ENCODE peak calls at places on chromosomes 2 and 18, in nine cellular contexts. One of them, this sample, is unnamed.

GRCh38 chr18:60130289-60130688 is 230.5 kb downstream of the PMAIP1 start:
- DNase-seq in head of caudate nucleus: no peak
- DNase-seq in tibial nerve: no peak
- DNase-seq in stimulated activated naive CD8-positive, alpha-beta T cell treated with anti-CD3 and anti-CD28 coated beads, Interleukin-15, Interleukin-2, amounts not matched to agents 100 U/mL and 50 U/mL, for 24 hours: no peak
- DNase-seq in stimulated activated CD4-positive, alpha-beta T cell treated with anti-CD3 and anti-CD28 coated beads, Interleukin-12 subunit alpha, Interleukin-12 subunit beta, amount 100 ng/mL, for 48 hours: no peak
- DNase-seq in COR-L47: no peak
- DNase-seq in EL: no peak
- DNase-seq in occipital lobe: no peak
- DNase-seq in NCI-H1417: no peak
- DNase-seq in this sample: no peak

GRCh38 chr2:119431155-119431975 is at the start of gene TMEM37:
- DNase-seq in head of caudate nucleus: peak
- DNase-seq in tibial nerve: no peak
- DNase-seq in stimulated activated naive CD8-positive, alpha-beta T cell treated with anti-CD3 and anti-CD28 coated beads, Interleukin-15, Interleukin-2, amounts not matched to agents 100 U/mL and 50 U/mL, for 24 hours: peak
- DNase-seq in stimulated activated CD4-positive, alpha-beta T cell treated with anti-CD3 and anti-CD28 coated beads, Interleukin-12 subunit alpha, Interleukin-12 subunit beta, amount 100 ng/mL, for 48 hours: no peak
- DNase-seq in COR-L47: peak
- DNase-seq in EL: peak
- DNase-seq in occipital lobe: no peak
- DNase-seq in NCI-H1417: peak
- DNase-seq in this sample: no peak

GRCh38 chr18:3660719-3661118 is 210.7 kb downstream of the TGIF1 start:
- DNase-seq in head of caudate nucleus: no peak
- DNase-seq in tibial nerve: no peak
- DNase-seq in stimulated activated naive CD8-positive, alpha-beta T cell treated with anti-CD3 and anti-CD28 coated beads, Interleukin-15, Interleukin-2, amounts not matched to agents 100 U/mL and 50 U/mL, for 24 hours: no peak
- DNase-seq in stimulated activated CD4-positive, alpha-beta T cell treated with anti-CD3 and anti-CD28 coated beads, Interleukin-12 subunit alpha, Interleukin-12 subunit beta, amount 100 ng/mL, for 48 hours: no peak
- DNase-seq in COR-L47: no peak
- DNase-seq in EL: no peak
- DNase-seq in occipital lobe: no peak
- DNase-seq in NCI-H1417: no peak
- DNase-seq in this sample: peak

GRCh38 chr2:235165136-235165535 is 213.3 kb downstream of the SH3BP4 start:
- DNase-seq in head of caudate nucleus: no peak
- DNase-seq in tibial nerve: no peak
- DNase-seq in stimulated activated naive CD8-positive, alpha-beta T cell treated with anti-CD3 and anti-CD28 coated beads, Interleukin-15, Interleukin-2, amounts not matched to agents 100 U/mL and 50 U/mL, for 24 hours: no peak
- DNase-seq in stimulated activated CD4-positive, alpha-beta T cell treated with anti-CD3 and anti-CD28 coated beads, Interleukin-12 subunit alpha, Interleukin-12 subunit beta, amount 100 ng/mL, for 48 hours: no peak
- DNase-seq in COR-L47: no peak
- DNase-seq in EL: no peak
- DNase-seq in occipital lobe: no peak
- DNase-seq in NCI-H1417: no peak
- DNase-seq in this sample: no peak

GRCh38 chr2:232632904-232633412 is 446 bp upstream of the EFHD1 start:
- DNase-seq in head of caudate nucleus: peak
- DNase-seq in tibial nerve: peak
- DNase-seq in stimulated activated naive CD8-positive, alpha-beta T cell treated with anti-CD3 and anti-CD28 coated beads, Interleukin-15, Interleukin-2, amounts not matched to agents 100 U/mL and 50 U/mL, for 24 hours: no peak
- DNase-seq in stimulated activated CD4-positive, alpha-beta T cell treated with anti-CD3 and anti-CD28 coated beads, Interleukin-12 subunit alpha, Interleukin-12 subunit beta, amount 100 ng/mL, for 48 hours: no peak
- DNase-seq in COR-L47: no peak
- DNase-seq in EL: no peak
- DNase-seq in occipital lobe: peak
- DNase-seq in NCI-H1417: peak
- DNase-seq in this sample: no peak

GRCh38 chr18:59696311-59697235 is 650 bp downstream of the CCBE1 start:
- DNase-seq in head of caudate nucleus: peak
- DNase-seq in tibial nerve: no peak
- DNase-seq in stimulated activated naive CD8-positive, alpha-beta T cell treated with anti-CD3 and anti-CD28 coated beads, Interleukin-15, Interleukin-2, amounts not matched to agents 100 U/mL and 50 U/mL, for 24 hours: peak
- DNase-seq in stimulated activated CD4-positive, alpha-beta T cell treated with anti-CD3 and anti-CD28 coated beads, Interleukin-12 subunit alpha, Interleukin-12 subunit beta, amount 100 ng/mL, for 48 hours: no peak
- DNase-seq in COR-L47: peak
- DNase-seq in EL: peak
- DNase-seq in occipital lobe: no peak
- DNase-seq in NCI-H1417: peak
- DNase-seq in this sample: no peak

GRCh38 chr2:120720746-120721145 is 14.9 kb upstream of the GLI2 start:
- DNase-seq in head of caudate nucleus: no peak
- DNase-seq in tibial nerve: no peak
- DNase-seq in stimulated activated naive CD8-positive, alpha-beta T cell treated with anti-CD3 and anti-CD28 coated beads, Interleukin-15, Interleukin-2, amounts not matched to agents 100 U/mL and 50 U/mL, for 24 hours: no peak
- DNase-seq in stimulated activated CD4-positive, alpha-beta T cell treated with anti-CD3 and anti-CD28 coated beads, Interleukin-12 subunit alpha, Interleukin-12 subunit beta, amount 100 ng/mL, for 48 hours: no peak
- DNase-seq in COR-L47: no peak
- DNase-seq in EL: no peak
- DNase-seq in occipital lobe: no peak
- DNase-seq in NCI-H1417: no peak
- DNase-seq in this sample: no peak

GRCh38 chr2:35548171-35548570 is 807.4 kb upstream of the CRIM1 start:
- DNase-seq in head of caudate nucleus: no peak
- DNase-seq in tibial nerve: no peak
- DNase-seq in stimulated activated naive CD8-positive, alpha-beta T cell treated with anti-CD3 and anti-CD28 coated beads, Interleukin-15, Interleukin-2, amounts not matched to agents 100 U/mL and 50 U/mL, for 24 hours: no peak
- DNase-seq in stimulated activated CD4-positive, alpha-beta T cell treated with anti-CD3 and anti-CD28 coated beads, Interleukin-12 subunit alpha, Interleukin-12 subunit beta, amount 100 ng/mL, for 48 hours: no peak
- DNase-seq in COR-L47: no peak
- DNase-seq in EL: peak
- DNase-seq in occipital lobe: no peak
- DNase-seq in NCI-H1417: no peak
- DNase-seq in this sample: no peak

GRCh38 chr2:234863043-234863934 is 88.5 kb upstream of the SH3BP4 start:
- DNase-seq in head of caudate nucleus: peak
- DNase-seq in tibial nerve: peak
- DNase-seq in stimulated activated naive CD8-positive, alpha-beta T cell treated with anti-CD3 and anti-CD28 coated beads, Interleukin-15, Interleukin-2, amounts not matched to agents 100 U/mL and 50 U/mL, for 24 hours: no peak
- DNase-seq in stimulated activated CD4-positive, alpha-beta T cell treated with anti-CD3 and anti-CD28 coated beads, Interleukin-12 subunit alpha, Interleukin-12 subunit beta, amount 100 ng/mL, for 48 hours: no peak
- DNase-seq in COR-L47: no peak
- DNase-seq in EL: peak
- DNase-seq in occipital lobe: peak
- DNase-seq in NCI-H1417: no peak
- DNase-seq in this sample: no peak

GRCh38 chr2:128343459-128343858 is 24.8 kb upstream of the HS6ST1 start:
- DNase-seq in head of caudate nucleus: no peak
- DNase-seq in tibial nerve: no peak
- DNase-seq in stimulated activated naive CD8-positive, alpha-beta T cell treated with anti-CD3 and anti-CD28 coated beads, Interleukin-15, Interleukin-2, amounts not matched to agents 100 U/mL and 50 U/mL, for 24 hours: no peak
- DNase-seq in stimulated activated CD4-positive, alpha-beta T cell treated with anti-CD3 and anti-CD28 coated beads, Interleukin-12 subunit alpha, Interleukin-12 subunit beta, amount 100 ng/mL, for 48 hours: no peak
- DNase-seq in COR-L47: no peak
- DNase-seq in EL: no peak
- DNase-seq in occipital lobe: no peak
- DNase-seq in NCI-H1417: no peak
- DNase-seq in this sample: no peak

GRCh38 chr2:233656443-233656842 is 15.3 kb upstream of the UGT1A9 start:
- DNase-seq in head of caudate nucleus: no peak
- DNase-seq in tibial nerve: no peak
- DNase-seq in stimulated activated naive CD8-positive, alpha-beta T cell treated with anti-CD3 and anti-CD28 coated beads, Interleukin-15, Interleukin-2, amounts not matched to agents 100 U/mL and 50 U/mL, for 24 hours: no peak
- DNase-seq in stimulated activated CD4-positive, alpha-beta T cell treated with anti-CD3 and anti-CD28 coated beads, Interleukin-12 subunit alpha, Interleukin-12 subunit beta, amount 100 ng/mL, for 48 hours: no peak
- DNase-seq in COR-L47: no peak
- DNase-seq in EL: no peak
- DNase-seq in occipital lobe: no peak
- DNase-seq in NCI-H1417: no peak
- DNase-seq in this sample: no peak

GRCh38 chr2:221448857-221449390 is 123.2 kb downstream of the EPHA4 start:
- DNase-seq in head of caudate nucleus: no peak
- DNase-seq in tibial nerve: no peak
- DNase-seq in stimulated activated naive CD8-positive, alpha-beta T cell treated with anti-CD3 and anti-CD28 coated beads, Interleukin-15, Interleukin-2, amounts not matched to agents 100 U/mL and 50 U/mL, for 24 hours: no peak
- DNase-seq in stimulated activated CD4-positive, alpha-beta T cell treated with anti-CD3 and anti-CD28 coated beads, Interleukin-12 subunit alpha, Interleukin-12 subunit beta, amount 100 ng/mL, for 48 hours: no peak
- DNase-seq in COR-L47: no peak
- DNase-seq in EL: no peak
- DNase-seq in occipital lobe: no peak
- DNase-seq in NCI-H1417: no peak
- DNase-seq in this sample: no peak

GRCh38 chr2:231039294-231039664 is 2.0 kb downstream of the C2orf72 start:
- DNase-seq in head of caudate nucleus: no peak
- DNase-seq in tibial nerve: no peak
- DNase-seq in stimulated activated naive CD8-positive, alpha-beta T cell treated with anti-CD3 and anti-CD28 coated beads, Interleukin-15, Interleukin-2, amounts not matched to agents 100 U/mL and 50 U/mL, for 24 hours: no peak
- DNase-seq in stimulated activated CD4-positive, alpha-beta T cell treated with anti-CD3 and anti-CD28 coated beads, Interleukin-12 subunit alpha, Interleukin-12 subunit beta, amount 100 ng/mL, for 48 hours: no peak
- DNase-seq in COR-L47: no peak
- DNase-seq in EL: no peak
- DNase-seq in occipital lobe: no peak
- DNase-seq in NCI-H1417: no peak
- DNase-seq in this sample: no peak

GRCh38 chr2:168174761-168175160 is 72.6 kb downstream of the STK39 start:
- DNase-seq in head of caudate nucleus: no peak
- DNase-seq in tibial nerve: no peak
- DNase-seq in stimulated activated naive CD8-positive, alpha-beta T cell treated with anti-CD3 and anti-CD28 coated beads, Interleukin-15, Interleukin-2, amounts not matched to agents 100 U/mL and 50 U/mL, for 24 hours: no peak
- DNase-seq in stimulated activated CD4-positive, alpha-beta T cell treated with anti-CD3 and anti-CD28 coated beads, Interleukin-12 subunit alpha, Interleukin-12 subunit beta, amount 100 ng/mL, for 48 hours: no peak
- DNase-seq in COR-L47: no peak
- DNase-seq in EL: no peak
- DNase-seq in occipital lobe: no peak
- DNase-seq in NCI-H1417: no peak
- DNase-seq in this sample: peak

GRCh38 chr18:681985-682384 is 24.5 kb downstream of the TYMS start:
- DNase-seq in head of caudate nucleus: no peak
- DNase-seq in tibial nerve: no peak
- DNase-seq in stimulated activated naive CD8-positive, alpha-beta T cell treated with anti-CD3 and anti-CD28 coated beads, Interleukin-15, Interleukin-2, amounts not matched to agents 100 U/mL and 50 U/mL, for 24 hours: peak
- DNase-seq in stimulated activated CD4-positive, alpha-beta T cell treated with anti-CD3 and anti-CD28 coated beads, Interleukin-12 subunit alpha, Interleukin-12 subunit beta, amount 100 ng/mL, for 48 hours: peak
- DNase-seq in COR-L47: no peak
- DNase-seq in EL: no peak
- DNase-seq in occipital lobe: no peak
- DNase-seq in NCI-H1417: no peak
- DNase-seq in this sample: no peak

GRCh38 chr2:69154031-69154430 is 141.1 kb downstream of the ANTXR1 start:
- DNase-seq in head of caudate nucleus: no peak
- DNase-seq in tibial nerve: peak
- DNase-seq in stimulated activated naive CD8-positive, alpha-beta T cell treated with anti-CD3 and anti-CD28 coated beads, Interleukin-15, Interleukin-2, amounts not matched to agents 100 U/mL and 50 U/mL, for 24 hours: no peak
- DNase-seq in stimulated activated CD4-positive, alpha-beta T cell treated with anti-CD3 and anti-CD28 coated beads, Interleukin-12 subunit alpha, Interleukin-12 subunit beta, amount 100 ng/mL, for 48 hours: no peak
- DNase-seq in COR-L47: no peak
- DNase-seq in EL: peak
- DNase-seq in occipital lobe: no peak
- DNase-seq in NCI-H1417: no peak
- DNase-seq in this sample: no peak

GRCh38 chr2:41870948-41871522 is 176.8 kb upstream of the PKDCC start:
- DNase-seq in head of caudate nucleus: no peak
- DNase-seq in tibial nerve: no peak
- DNase-seq in stimulated activated naive CD8-positive, alpha-beta T cell treated with anti-CD3 and anti-CD28 coated beads, Interleukin-15, Interleukin-2, amounts not matched to agents 100 U/mL and 50 U/mL, for 24 hours: no peak
- DNase-seq in stimulated activated CD4-positive, alpha-beta T cell treated with anti-CD3 and anti-CD28 coated beads, Interleukin-12 subunit alpha, Interleukin-12 subunit beta, amount 100 ng/mL, for 48 hours: no peak
- DNase-seq in COR-L47: no peak
- DNase-seq in EL: peak
- DNase-seq in occipital lobe: no peak
- DNase-seq in NCI-H1417: no peak
- DNase-seq in this sample: no peak

GRCh38 chr2:229901819-229902218 is 20.0 kb downstream of the TRIP12 start:
- DNase-seq in head of caudate nucleus: no peak
- DNase-seq in tibial nerve: no peak
- DNase-seq in stimulated activated naive CD8-positive, alpha-beta T cell treated with anti-CD3 and anti-CD28 coated beads, Interleukin-15, Interleukin-2, amounts not matched to agents 100 U/mL and 50 U/mL, for 24 hours: no peak
- DNase-seq in stimulated activated CD4-positive, alpha-beta T cell treated with anti-CD3 and anti-CD28 coated beads, Interleukin-12 subunit alpha, Interleukin-12 subunit beta, amount 100 ng/mL, for 48 hours: no peak
- DNase-seq in COR-L47: no peak
- DNase-seq in EL: peak
- DNase-seq in occipital lobe: no peak
- DNase-seq in NCI-H1417: no peak
- DNase-seq in this sample: no peak

GRCh38 chr2:221085376-221085900 is 486.7 kb downstream of the EPHA4 start:
- DNase-seq in head of caudate nucleus: no peak
- DNase-seq in tibial nerve: no peak
- DNase-seq in stimulated activated naive CD8-positive, alpha-beta T cell treated with anti-CD3 and anti-CD28 coated beads, Interleukin-15, Interleukin-2, amounts not matched to agents 100 U/mL and 50 U/mL, for 24 hours: no peak
- DNase-seq in stimulated activated CD4-positive, alpha-beta T cell treated with anti-CD3 and anti-CD28 coated beads, Interleukin-12 subunit alpha, Interleukin-12 subunit beta, amount 100 ng/mL, for 48 hours: no peak
- DNase-seq in COR-L47: no peak
- DNase-seq in EL: peak
- DNase-seq in occipital lobe: no peak
- DNase-seq in NCI-H1417: no peak
- DNase-seq in this sample: no peak

GRCh38 chr2:111200333-111200879 is 79.7 kb downstream of the BCL2L11 start:
- DNase-seq in head of caudate nucleus: no peak
- DNase-seq in tibial nerve: no peak
- DNase-seq in stimulated activated naive CD8-positive, alpha-beta T cell treated with anti-CD3 and anti-CD28 coated beads, Interleukin-15, Interleukin-2, amounts not matched to agents 100 U/mL and 50 U/mL, for 24 hours: no peak
- DNase-seq in stimulated activated CD4-positive, alpha-beta T cell treated with anti-CD3 and anti-CD28 coated beads, Interleukin-12 subunit alpha, Interleukin-12 subunit beta, amount 100 ng/mL, for 48 hours: no peak
- DNase-seq in COR-L47: peak
- DNase-seq in EL: no peak
- DNase-seq in occipital lobe: no peak
- DNase-seq in NCI-H1417: peak
- DNase-seq in this sample: no peak

GRCh38 chr2:112032615-112033457 is 22.2 kb upstream of the TMEM87B start:
- DNase-seq in head of caudate nucleus: peak
- DNase-seq in tibial nerve: peak
- DNase-seq in stimulated activated naive CD8-positive, alpha-beta T cell treated with anti-CD3 and anti-CD28 coated beads, Interleukin-15, Interleukin-2, amounts not matched to agents 100 U/mL and 50 U/mL, for 24 hours: no peak
- DNase-seq in stimulated activated CD4-positive, alpha-beta T cell treated with anti-CD3 and anti-CD28 coated beads, Interleukin-12 subunit alpha, Interleukin-12 subunit beta, amount 100 ng/mL, for 48 hours: no peak
- DNase-seq in COR-L47: no peak
- DNase-seq in EL: peak
- DNase-seq in occipital lobe: no peak
- DNase-seq in NCI-H1417: no peak
- DNase-seq in this sample: peak

GRCh38 chr18:1049173-1049572 is 144.5 kb downstream of the ADCYAP1 start:
- DNase-seq in head of caudate nucleus: no peak
- DNase-seq in tibial nerve: no peak
- DNase-seq in stimulated activated naive CD8-positive, alpha-beta T cell treated with anti-CD3 and anti-CD28 coated beads, Interleukin-15, Interleukin-2, amounts not matched to agents 100 U/mL and 50 U/mL, for 24 hours: no peak
- DNase-seq in stimulated activated CD4-positive, alpha-beta T cell treated with anti-CD3 and anti-CD28 coated beads, Interleukin-12 subunit alpha, Interleukin-12 subunit beta, amount 100 ng/mL, for 48 hours: no peak
- DNase-seq in COR-L47: no peak
- DNase-seq in EL: no peak
- DNase-seq in occipital lobe: no peak
- DNase-seq in NCI-H1417: no peak
- DNase-seq in this sample: no peak

GRCh38 chr18:25467226-25468065 is 115.5 kb upstream of the ZNF521 start:
- DNase-seq in head of caudate nucleus: peak
- DNase-seq in tibial nerve: no peak
- DNase-seq in stimulated activated naive CD8-positive, alpha-beta T cell treated with anti-CD3 and anti-CD28 coated beads, Interleukin-15, Interleukin-2, amounts not matched to agents 100 U/mL and 50 U/mL, for 24 hours: no peak
- DNase-seq in stimulated activated CD4-positive, alpha-beta T cell treated with anti-CD3 and anti-CD28 coated beads, Interleukin-12 subunit alpha, Interleukin-12 subunit beta, amount 100 ng/mL, for 48 hours: no peak
- DNase-seq in COR-L47: no peak
- DNase-seq in EL: peak
- DNase-seq in occipital lobe: no peak
- DNase-seq in NCI-H1417: no peak
- DNase-seq in this sample: no peak

GRCh38 chr2:55885129-55885943 is 38.2 kb downstream of the EFEMP1 start:
- DNase-seq in head of caudate nucleus: no peak
- DNase-seq in tibial nerve: no peak
- DNase-seq in stimulated activated naive CD8-positive, alpha-beta T cell treated with anti-CD3 and anti-CD28 coated beads, Interleukin-15, Interleukin-2, amounts not matched to agents 100 U/mL and 50 U/mL, for 24 hours: no peak
- DNase-seq in stimulated activated CD4-positive, alpha-beta T cell treated with anti-CD3 and anti-CD28 coated beads, Interleukin-12 subunit alpha, Interleukin-12 subunit beta, amount 100 ng/mL, for 48 hours: no peak
- DNase-seq in COR-L47: no peak
- DNase-seq in EL: peak
- DNase-seq in occipital lobe: no peak
- DNase-seq in NCI-H1417: no peak
- DNase-seq in this sample: peak

This sample was measured in MV-4-11.